ENCODE peak calls at places on chromosomes 1 and 21, in seven cellular contexts. D is LNCaP clone FGC; Y is DMS 273 treated with DMSO at 0.1 percent for 48 hours; U is A673; C is stimulated activated CD8-positive, alpha-beta memory T cell treated with anti-CD3 and anti-CD28 coated beads, Interleukin-4, amount 100 ng/mL, for 24 hours; W is activated CD4-positive, CD25-positive, alpha-beta regulatory T cell treated with anti-CD3 and anti-CD28 coated beads, Interleukin-2, amount 50 U/mL, for 16 hours; A is endothelial cell. Q is an unnamed sample.

GRCh38 chr1:172239894-172240293 is 180.6 kb upstream of the C1orf105 start:
- DNase-seq in D (no peak), Y (no peak), U (no peak), C (no peak), W (no peak), A (no peak), Q (no peak)

GRCh38 chr1:17635811-17636210 is 96.3 kb downstream of the ARHGEF10L start:
- DNase-seq in D (no peak), Y (no peak), U (no peak), C (no peak), W (no peak), A (no peak), Q (no peak)

GRCh38 chr1:78649628-78650027 is at the start of gene IFI44:
- DNase-seq in D (peak), Y (peak), U (peak), C (peak), W (peak), A (no peak), Q (peak)

GRCh38 chr1:5833911-5834310 is 158.3 kb downstream of the NPHP4 start:
- DNase-seq in D (no peak), Y (no peak), U (no peak), C (no peak), W (no peak), A (no peak), Q (no peak)

GRCh38 chr1:227945891-227946623 is 1.7 kb downstream of the WNT9A start:
- DNase-seq in D (no peak), Y (peak), U (no peak), C (no peak), W (no peak), A (peak), Q (peak)

GRCh38 chr1:30929135-30929889 is 20.8 kb upstream of the SDC3 start:
- DNase-seq in D (no peak), Y (peak), U (peak), C (no peak), W (no peak), A (peak), Q (peak)

GRCh38 chr21:42661688-42662429 is 8.4 kb downstream of the PDE9A start:
- DNase-seq in D (no peak), Y (no peak), U (no peak), C (no peak), W (no peak), A (no peak), Q (peak)

GRCh38 chr1:207959141-207959825 is 48.4 kb upstream of the CD34 start:
- DNase-seq in D (no peak), Y (no peak), U (peak), C (peak), W (no peak), A (peak), Q (no peak)